ENCODE peak calls at places on chromosomes 1 and 21, in six cellular contexts. S, T, W, K, M and I are unnamed samples.

GRCh38 chr21:36246080-36246631 is 73.8 kb upstream of the MORC3 start:
- DNase-seq in S (no peak), T (no peak), W (no peak), K (no peak), M (no peak), I (no peak)

GRCh38 chr1:151984313-151984956 is 9.2 kb downstream of the S100A10 start:
- DNase-seq in S (no peak), T (no peak), W (no peak), K (no peak), M (no peak), I (no peak)

GRCh38 chr1:247500725-247501348 is 35.4 kb downstream of the OR2C3 start:
- DNase-seq in S (no peak), T (no peak), W (no peak), K (no peak), M (no peak), I (no peak)

GRCh38 chr21:35323947-35324346 is 274.8 kb upstream of the RUNX1 start:
- DNase-seq in S (no peak), T (no peak), W (no peak), K (no peak), M (no peak), I (no peak)

GRCh38 chr1:185398599-185398998 is 81.6 kb upstream of the IVNS1ABP start:
- DNase-seq in S (no peak), T (no peak), W (no peak), K (no peak), M (no peak), I (no peak)

GRCh38 chr21:45443595-45444181 is 38.7 kb downstream of the COL18A1 start:
- DNase-seq in S (peak), T (no peak), W (no peak), K (no peak), M (no peak), I (no peak)

GRCh38 chr21:34018185-34018584 is 55.2 kb upstream of the MRPS6 start:
- DNase-seq in S (no peak), T (no peak), W (no peak), K (no peak), M (no peak), I (no peak)

GRCh38 chr1:84422909-84423308 is 24.6 kb downstream of the DNASE2B start:
- DNase-seq in S (no peak), T (no peak), W (no peak), K (no peak), M (no peak), I (no peak)

GRCh38 chr1:153922076-153922837 is 515 bp downstream of the GATAD2B start:
- DNase-seq in S (no peak), T (no peak), W (no peak), K (peak), M (no peak), I (no peak)

GRCh38 chr1:212228591-212229119 is 56.6 kb upstream of the PPP2R5A start:
- DNase-seq in S (no peak), T (no peak), W (no peak), K (no peak), M (no peak), I (no peak)

GRCh38 chr1:109740615-109741373 is at the start of gene GSTM3:
- DNase-seq in S (no peak), T (no peak), W (no peak), K (no peak), M (no peak), I (no peak)

GRCh38 chr1:199310701-199311100 is 671.9 kb downstream of the PTPRC start:
- DNase-seq in S (no peak), T (no peak), W (no peak), K (no peak), M (no peak), I (no peak)

GRCh38 chr21:14306143-14306907 is 76.6 kb downstream of the HSPA13 start:
- DNase-seq in S (no peak), T (no peak), W (no peak), K (no peak), M (no peak), I (no peak)

GRCh38 chr1:149849947-149850360 is 49.4 kb upstream of the BOLA1 start:
- DNase-seq in S (no peak), T (peak), W (no peak), K (peak), M (no peak), I (no peak)

GRCh38 chr1:162946701-162947100 is 85.7 kb upstream of the CCDC190 start:
- DNase-seq in S (no peak), T (no peak), W (no peak), K (no peak), M (no peak), I (no peak)

DNA sequence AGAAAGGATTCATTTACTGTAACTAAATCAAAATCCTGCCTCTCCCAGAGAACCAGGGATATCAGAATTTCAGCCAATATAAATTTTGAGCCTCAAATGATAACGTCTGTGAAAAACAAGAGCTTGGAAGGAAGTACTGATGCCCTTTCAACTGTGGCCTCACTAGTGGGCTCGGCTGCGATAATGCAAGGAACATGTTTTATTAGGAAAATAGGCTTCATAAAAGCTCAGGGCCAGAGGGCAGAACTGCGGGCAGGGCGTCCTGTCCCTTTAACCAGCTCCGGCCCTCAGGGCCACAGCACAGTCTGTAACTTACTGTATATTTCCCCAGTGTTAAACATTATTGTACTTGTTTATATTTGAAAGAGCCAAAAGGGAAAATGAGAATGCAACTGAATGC is 122.0 kb downstream of the PEX14 start:
- DNase-seq in S (no peak), T (no peak), W (no peak), K (no peak), M (no peak), I (no peak)
- H3K27ac ChIP-seq in S (no peak), T (no peak), W (no peak), K (no peak), M (no peak), I (no peak)

GRCh38 chr1:27363766-27364695 is 2.7 kb downstream of the MAP3K6 start:
- DNase-seq in S (no peak), T (no peak), W (no peak), K (no peak), M (no peak), I (no peak)
- H3K27ac ChIP-seq in S (no peak), T (peak), W (peak), K (no peak), M (no peak), I (no peak)

GRCh38 chr21:42199488-42200463 is 19.2 kb upstream of the ABCG1 start:
- DNase-seq in S (no peak), T (no peak), W (no peak), K (peak), M (no peak), I (no peak)
- H3K27ac ChIP-seq in S (no peak), T (peak), W (no peak), K (peak), M (peak), I (peak)

GRCh38 chr21:29073222-29074006 is at the start of gene CCT8:
- DNase-seq in S (peak), T (peak), W (peak), K (peak), M (peak), I (peak)

GRCh38 chr21:29074007-29074376 is 544 bp upstream of the CCT8 start:
- DNase-seq in S (no peak), T (no peak), W (no peak), K (no peak), M (no peak), I (no peak)

GRCh38 chr21:29075706-29076447 is 2.4 kb upstream of the CCT8 start:
- DNase-seq in S (no peak), T (no peak), W (peak), K (no peak), M (no peak), I (no peak)

GRCh38 chr21:29074783-29075182 is 1.3 kb upstream of the CCT8 start:
- DNase-seq in S (no peak), T (no peak), W (no peak), K (no peak), M (no peak), I (no peak)

GRCh38 chr21:29072873-29073221 is 601 bp downstream of the CCT8 start:
- DNase-seq in S (no peak), T (no peak), W (no peak), K (no peak), M (no peak), I (no peak)
- H3K27ac ChIP-seq in S (peak), T (peak), W (peak), K (peak), M (peak), I (peak)

GRCh38 chr1:23694371-23694770 is 2.8 kb downstream of the RPL11 start:
- DNase-seq in S (no peak), T (no peak), W (no peak), K (no peak), M (no peak), I (no peak)

GRCh38 chr1:23695667-23696066 is 4.1 kb downstream of the RPL11 start:
- DNase-seq in S (no peak), T (no peak), W (no peak), K (no peak), M (no peak), I (no peak)

GRCh38 chr1:23691499-23692307 is at the start of gene RPL11:
- DNase-seq in S (peak), T (peak), W (peak), K (peak), M (peak), I (peak)

GRCh38 chr1:23692308-23692871 is 784 bp downstream of the RPL11 start:
- DNase-seq in S (no peak), T (no peak), W (no peak), K (peak), M (no peak), I (no peak)

GRCh38 chr1:23693599-23693998 is 2.0 kb downstream of the RPL11 start:
- DNase-seq in S (no peak), T (no peak), W (no peak), K (no peak), M (no peak), I (no peak)
- H3K27ac ChIP-seq in S (no peak), T (no peak), W (peak), K (peak), M (no peak), I (no peak)

DNA sequence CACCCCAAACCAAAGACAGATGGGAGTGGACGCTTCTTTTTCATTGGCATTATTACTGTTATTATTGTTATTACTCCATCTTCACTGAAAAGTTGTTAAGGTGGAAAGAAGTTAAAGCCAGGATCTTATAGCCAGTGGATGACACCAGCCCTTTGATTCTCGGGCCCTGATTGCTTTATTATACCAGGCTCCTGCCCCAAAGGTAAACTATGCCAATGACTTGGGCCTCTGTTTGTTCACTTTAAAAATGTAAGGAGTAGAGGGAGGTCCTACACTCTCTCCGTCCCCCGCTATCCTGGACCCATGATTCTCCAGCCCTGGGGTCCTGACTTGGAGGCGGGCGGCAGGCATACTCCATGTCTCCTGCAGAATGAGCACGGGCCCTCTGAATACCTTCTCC is 106.8 kb downstream of the TOMM20 start:
- DNase-seq in S (no peak), T (no peak), W (no peak), K (no peak), M (no peak), I (no peak)
- H3K27ac ChIP-seq in S (no peak), T (no peak), W (no peak), K (no peak), M (no peak), I (no peak)

GRCh38 chr1:228109962-228110488 is 926 bp upstream of the MRPL55 start:
- DNase-seq in S (no peak), T (no peak), W (no peak), K (no peak), M (no peak), I (no peak)

GRCh38 chr1:228108742-228109072 is 392 bp downstream of the MRPL55 start:
- DNase-seq in S (no peak), T (no peak), W (no peak), K (no peak), M (no peak), I (no peak)

GRCh38 chr1:228112167-228112566 is 3.1 kb upstream of the MRPL55 start:
- DNase-seq in S (no peak), T (no peak), W (no peak), K (no peak), M (no peak), I (no peak)

GRCh38 chr1:228109073-228109961 is at the start of gene MRPL55:
- DNase-seq in S (peak), T (peak), W (peak), K (peak), M (peak), I (peak)

GRCh38 chr1:228110536-228110935 is 1.4 kb upstream of the MRPL55 start:
- DNase-seq in S (no peak), T (no peak), W (no peak), K (no peak), M (no peak), I (no peak)
- H3K27ac ChIP-seq in S (no peak), T (peak), W (no peak), K (no peak), M (no peak), I (no peak)